ENCODE peak calls at places on chromosomes 1 and 21, in seven cellular contexts. One of them, this sample, is unnamed.

GRCh38 chr1:223221686-223222085 is 78.6 kb upstream of the TLR5 start:
- DNase-seq in Right ventricle myocardium superior: no peak
- DNase-seq in HTR-8/SVneo: no peak
- DNase-seq in D341Med: no peak
- DNase-seq in stimulated activated naive CD8-positive, alpha-beta T cell treated with anti-CD3 and anti-CD28 coated beads, Interleukin-15, Interleukin-2, amounts not matched to agents 100 U/mL and 50 U/mL, for 24 hours: no peak
- DNase-seq in globus pallidus: no peak
- DNase-seq in transverse colon: no peak
- DNase-seq in this sample: no peak

GRCh38 chr1:80632284-80632683 is 1168.5 kb upstream of the ADGRL2 start:
- DNase-seq in Right ventricle myocardium superior: no peak
- DNase-seq in HTR-8/SVneo: no peak
- DNase-seq in D341Med: no peak
- DNase-seq in stimulated activated naive CD8-positive, alpha-beta T cell treated with anti-CD3 and anti-CD28 coated beads, Interleukin-15, Interleukin-2, amounts not matched to agents 100 U/mL and 50 U/mL, for 24 hours: no peak
- DNase-seq in globus pallidus: no peak
- DNase-seq in transverse colon: no peak
- DNase-seq in this sample: no peak

GRCh38 chr1:26191739-26192138 is 1.3 kb downstream of the CATSPER4 start:
- DNase-seq in Right ventricle myocardium superior: no peak
- DNase-seq in HTR-8/SVneo: no peak
- DNase-seq in D341Med: no peak
- DNase-seq in stimulated activated naive CD8-positive, alpha-beta T cell treated with anti-CD3 and anti-CD28 coated beads, Interleukin-15, Interleukin-2, amounts not matched to agents 100 U/mL and 50 U/mL, for 24 hours: peak
- DNase-seq in globus pallidus: no peak
- DNase-seq in transverse colon: no peak
- DNase-seq in this sample: no peak

GRCh38 chr21:39094847-39095525 is 88.3 kb downstream of the PSMG1 start:
- DNase-seq in Right ventricle myocardium superior: no peak
- DNase-seq in HTR-8/SVneo: peak
- DNase-seq in D341Med: no peak
- DNase-seq in stimulated activated naive CD8-positive, alpha-beta T cell treated with anti-CD3 and anti-CD28 coated beads, Interleukin-15, Interleukin-2, amounts not matched to agents 100 U/mL and 50 U/mL, for 24 hours: no peak
- DNase-seq in globus pallidus: no peak
- DNase-seq in transverse colon: no peak
- DNase-seq in this sample: no peak

GRCh38 chr1:203202431-203203245 is 16.1 kb upstream of the CHI3L1 start:
- DNase-seq in Right ventricle myocardium superior: peak
- DNase-seq in HTR-8/SVneo: peak
- DNase-seq in D341Med: no peak
- DNase-seq in stimulated activated naive CD8-positive, alpha-beta T cell treated with anti-CD3 and anti-CD28 coated beads, Interleukin-15, Interleukin-2, amounts not matched to agents 100 U/mL and 50 U/mL, for 24 hours: no peak
- DNase-seq in globus pallidus: no peak
- DNase-seq in transverse colon: peak
- DNase-seq in this sample: no peak

GRCh38 chr1:34839526-34840305 is 19.8 kb downstream of the SMIM12 start:
- DNase-seq in Right ventricle myocardium superior: no peak
- DNase-seq in HTR-8/SVneo: no peak
- DNase-seq in D341Med: no peak
- DNase-seq in stimulated activated naive CD8-positive, alpha-beta T cell treated with anti-CD3 and anti-CD28 coated beads, Interleukin-15, Interleukin-2, amounts not matched to agents 100 U/mL and 50 U/mL, for 24 hours: no peak
- DNase-seq in globus pallidus: no peak
- DNase-seq in transverse colon: no peak
- DNase-seq in this sample: no peak

GRCh38 chr21:43362928-43363314 is 64.0 kb downstream of the SIK1 start:
- DNase-seq in Right ventricle myocardium superior: no peak
- DNase-seq in HTR-8/SVneo: no peak
- DNase-seq in D341Med: no peak
- DNase-seq in stimulated activated naive CD8-positive, alpha-beta T cell treated with anti-CD3 and anti-CD28 coated beads, Interleukin-15, Interleukin-2, amounts not matched to agents 100 U/mL and 50 U/mL, for 24 hours: peak
- DNase-seq in globus pallidus: no peak
- DNase-seq in transverse colon: peak
- DNase-seq in this sample: no peak

GRCh38 chr1:10693497-10694273 is 102.8 kb downstream of the CASZ1 start:
- DNase-seq in Right ventricle myocardium superior: no peak
- DNase-seq in HTR-8/SVneo: peak
- DNase-seq in D341Med: peak
- DNase-seq in stimulated activated naive CD8-positive, alpha-beta T cell treated with anti-CD3 and anti-CD28 coated beads, Interleukin-15, Interleukin-2, amounts not matched to agents 100 U/mL and 50 U/mL, for 24 hours: peak
- DNase-seq in globus pallidus: no peak
- DNase-seq in transverse colon: peak
- DNase-seq in this sample: no peak

GRCh38 chr1:165816801-165817497 is 10.5 kb upstream of the UCK2 start:
- DNase-seq in Right ventricle myocardium superior: no peak
- DNase-seq in HTR-8/SVneo: no peak
- DNase-seq in D341Med: no peak
- DNase-seq in stimulated activated naive CD8-positive, alpha-beta T cell treated with anti-CD3 and anti-CD28 coated beads, Interleukin-15, Interleukin-2, amounts not matched to agents 100 U/mL and 50 U/mL, for 24 hours: no peak
- DNase-seq in globus pallidus: no peak
- DNase-seq in transverse colon: no peak
- DNase-seq in this sample: no peak

This sample was measured in kidney.